ENCODE peak calls at places on chromosomes 5 and 9, in four cellular contexts. F, H, X and A are unnamed samples.

GRCh38 chr9:92181296-92181695 is 66.1 kb upstream of the SPTLC1 start:
- DNase-seq in X (no peak), H (no peak), F (no peak), A (no peak)

GRCh38 chr9:124163988-124164350 is 93.8 kb upstream of the NEK6 start:
- DNase-seq in X (no peak), H (no peak), F (no peak), A (no peak)

GRCh38 chr9:114011313-114011712 is 66.8 kb downstream of the AMBP start:
- DNase-seq in F (no peak), X (no peak), H (no peak), A (no peak)

GRCh38 chr5:95853490-95853889 is 31.0 kb upstream of the GLRX start:
- DNase-seq in F (no peak), H (no peak), X (no peak), A (no peak)

GRCh38 chr5:14588145-14588544 is 6.6 kb downstream of the OTULINL start:
- DNase-seq in H (no peak), F (no peak), X (no peak), A (no peak)

GRCh38 chr5:133202066-133202665 is 150.4 kb downstream of the HSPA4 start:
- DNase-seq in H (no peak), F (no peak), X (no peak), A (no peak)

GRCh38 chr5:53249529-53249928 is 140.0 kb upstream of the MOCS2 start:
- DNase-seq in X (peak), F (peak), H (no peak), A (peak)

GRCh38 chr9:89359018-89359417 is 40.7 kb downstream of the SECISBP2 start:
- DNase-seq in F (peak), X (peak), H (no peak), A (no peak)

GRCh38 chr5:111954516-111955337 is 197.7 kb upstream of the NREP start:
- DNase-seq in X (no peak), H (no peak), F (no peak), A (no peak)

GRCh38 chr5:96968074-96968473 is 32.2 kb downstream of the LNPEP start:
- DNase-seq in H (no peak), F (no peak), X (peak), A (no peak)

GRCh38 chr9:17075758-17076485 is 58.9 kb upstream of the CNTLN start:
- DNase-seq in X (no peak), H (no peak), F (no peak), A (no peak)

GRCh38 chr5:127941646-127942045 is 141.9 kb upstream of the SLC12A2 start:
- DNase-seq in H (no peak), X (no peak), F (no peak), A (no peak)

GRCh38 chr9:38761334-38761733 is 41.4 kb upstream of the FAM240B start:
- DNase-seq in H (no peak), X (no peak), F (no peak), A (no peak)

GRCh38 chr9:79352322-79352721 is 219.4 kb upstream of the TLE4 start:
- DNase-seq in H (no peak), X (no peak), F (no peak), A (no peak)

GRCh38 chr5:127886141-127886540 is 182.9 kb downstream of the CCDC192 start:
- DNase-seq in X (no peak), H (no peak), F (no peak), A (no peak)

GRCh38 chr5:54804086-54804485 is 181.3 kb downstream of the ESM1 start:
- DNase-seq in H (no peak), X (no peak), F (no peak), A (no peak)

GRCh38 chr5:110623875-110624274 is 102.6 kb downstream of the TMEM232 start:
- DNase-seq in H (no peak), F (no peak), X (no peak), A (no peak)

GRCh38 chr5:181151146-181151545 is 3.8 kb downstream of the OR2V2 start:
- DNase-seq in F (no peak), X (no peak), H (no peak), A (no peak)

GRCh38 chr9:16434522-16434921 is 435.9 kb downstream of the BNC2 start:
- DNase-seq in X (no peak), H (no peak), F (no peak), A (no peak)

GRCh38 chr5:62306494-62307363 is 723 bp downstream of the KIF2A start:
- DNase-seq in X (peak), H (peak), F (peak), A (no peak)

GRCh38 chr5:74342948-74343682 is 297.4 kb downstream of the ENC1 start:
- DNase-seq in F (no peak), X (no peak), H (no peak), A (no peak)

GRCh38 chr5:15510816-15511215 is 10.8 kb downstream of the FBXL7 start:
- DNase-seq in H (no peak), F (peak), X (peak), A (no peak)

GRCh38 chr5:145797336-145797735 is 37.8 kb downstream of the PRELID2 start:
- DNase-seq in F (no peak), H (no peak), X (peak), A (no peak)

GRCh38 chr5:180790020-180790419 is 12.6 kb downstream of the MGAT1 start:
- DNase-seq in F (no peak), H (no peak), X (peak), A (no peak)

GRCh38 chr9:131942076-131942720 is 137.5 kb downstream of the MED27 start:
- DNase-seq in H (no peak), X (no peak), F (no peak), A (no peak)

GRCh38 chr9:98834386-98834785 is 26.9 kb downstream of the GALNT12 start:
- DNase-seq in F (no peak), X (no peak), H (no peak), A (no peak)

GRCh38 chr5:137696481-137696880 is 39.4 kb downstream of the KLHL3 start:
- DNase-seq in X (peak), H (no peak), F (peak), A (no peak)

GRCh38 chr9:73474002-73474600 is 322.4 kb downstream of the ANXA1 start:
- DNase-seq in H (no peak), F (no peak), X (no peak), A (no peak)

GRCh38 chr9:135437259-135437658 is 42.3 kb upstream of the PPP1R26 start:
- DNase-seq in X (no peak), F (no peak), H (no peak), A (no peak)

GRCh38 chr9:104780796-104781395 is 17.0 kb downstream of the NIPSNAP3B start:
- DNase-seq in X (peak), F (no peak), H (no peak), A (no peak)

GRCh38 chr9:28052104-28052503 is 478.8 kb upstream of the C9orf72 start:
- DNase-seq in F (no peak), H (no peak), X (no peak), A (no peak)

GRCh38 chr5:74667396-74667795 is 17.6 kb upstream of the HEXB start:
- DNase-seq in H (no peak), X (no peak), F (no peak), A (no peak)

GRCh38 chr5:14144586-14145355 is 1.6 kb downstream of the TRIO start:
- DNase-seq in F (peak), X (peak), H (peak), A (no peak)

DNA sequence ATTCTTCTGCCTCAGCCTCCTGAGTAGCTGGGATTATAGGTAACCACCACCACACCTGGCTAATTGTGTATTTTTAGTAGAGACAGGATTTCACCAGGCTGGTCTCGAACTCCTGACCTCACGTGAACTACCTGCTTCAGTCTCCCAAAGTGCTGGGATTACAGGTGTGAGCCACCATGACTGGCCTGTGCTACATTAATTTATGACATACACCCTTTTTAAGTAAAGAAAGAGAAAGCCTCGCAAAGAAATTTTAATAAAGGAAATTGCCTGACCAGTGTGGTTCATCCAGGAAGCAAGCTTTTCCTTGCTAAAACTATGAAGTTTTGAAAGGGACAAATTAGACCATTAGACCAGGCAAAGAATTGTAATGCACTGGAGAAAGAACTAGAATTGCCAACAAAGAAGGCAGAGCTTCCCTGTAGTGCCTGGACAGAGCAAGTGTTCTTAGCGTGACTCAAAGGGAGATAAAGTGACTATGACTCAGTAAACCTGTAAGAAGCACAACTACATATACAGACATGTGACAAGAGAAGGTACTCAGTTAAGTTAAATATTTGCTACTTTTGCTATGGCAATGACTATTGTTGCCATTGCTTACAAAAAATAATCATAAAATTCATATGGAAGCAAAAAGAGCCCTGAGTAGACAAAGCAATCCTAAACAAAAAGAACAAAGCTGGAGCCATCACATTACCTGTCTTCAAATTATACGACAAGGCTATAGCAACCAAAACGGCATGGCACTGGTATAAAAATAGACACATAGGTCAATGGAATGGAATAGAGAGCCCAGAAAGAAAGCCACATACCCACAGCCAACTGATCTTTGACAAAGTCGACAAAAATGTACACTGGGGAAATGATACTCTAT is 54.6 kb downstream of the FYB1 start:
- DNase-seq in X (no peak), H (no peak), F (no peak), A (no peak)
- H3K4me3 ChIP-seq in X (no peak), H (no peak), F (no peak), A (no peak)

GRCh38 chr5:124461857-124462423 is 284.5 kb downstream of the ZNF608 start:
- DNase-seq in H (no peak), X (no peak), F (no peak), A (no peak)

GRCh38 chr5:124463840-124464239 is 282.6 kb downstream of the ZNF608 start:
- DNase-seq in X (no peak), H (no peak), F (no peak), A (no peak)

GRCh38 chr5:124460000-124460399 is 286.4 kb downstream of the ZNF608 start:
- DNase-seq in F (no peak), X (no peak), H (no peak), A (no peak)

GRCh38 chr5:124460666-124461065 is 285.8 kb downstream of the ZNF608 start:
- DNase-seq in H (no peak), X (no peak), F (no peak), A (no peak)

DNA sequence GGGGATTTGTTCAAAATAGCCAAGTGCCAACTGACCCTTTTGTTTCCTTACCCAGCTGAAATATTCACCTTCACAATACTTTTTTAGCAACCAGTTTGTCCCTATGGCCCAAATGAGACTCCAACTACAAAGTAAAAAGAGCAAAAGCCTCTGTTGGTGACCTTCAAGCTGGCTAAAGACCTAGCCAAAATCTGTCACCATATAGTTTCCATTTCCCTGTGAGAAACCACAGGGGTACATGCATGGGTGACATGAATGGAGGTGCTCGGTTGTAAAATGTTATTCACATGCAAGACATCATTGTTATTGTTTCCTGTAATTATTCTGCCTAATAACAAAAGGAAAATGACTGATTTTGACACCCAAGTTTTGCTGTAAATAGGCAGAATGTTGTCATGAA is 285.3 kb downstream of the ZNF608 start:
- DNase-seq in F (no peak), X (no peak), H (no peak), A (no peak)
- H3K27ac ChIP-seq in F (no peak), X (no peak), H (no peak), A (no peak)

GRCh38 chr9:137227853-137228514 is 682 bp downstream of the RNF224 start:
- DNase-seq in H (no peak), X (no peak), F (no peak), A (no peak)

GRCh38 chr9:137224850-137225694 is at the start of gene CYSRT1:
- DNase-seq in F (no peak), H (no peak), X (no peak), A (no peak)

GRCh38 chr9:137227057-137227852 is at the start of gene RNF224:
- DNase-seq in F (peak), X (peak), H (peak), A (peak)

GRCh38 chr9:137226338-137227056 is 805 bp upstream of the RNF224 start:
- DNase-seq in X (no peak), H (no peak), F (no peak), A (no peak)

GRCh38 chr9:137225701-137226331 is 842 bp downstream of the CYSRT1 start:
- DNase-seq in H (no peak), X (no peak), F (no peak), A (no peak)
- H3K4me3 ChIP-seq in H (no peak), X (no peak), F (no peak), A (no peak)

DNA sequence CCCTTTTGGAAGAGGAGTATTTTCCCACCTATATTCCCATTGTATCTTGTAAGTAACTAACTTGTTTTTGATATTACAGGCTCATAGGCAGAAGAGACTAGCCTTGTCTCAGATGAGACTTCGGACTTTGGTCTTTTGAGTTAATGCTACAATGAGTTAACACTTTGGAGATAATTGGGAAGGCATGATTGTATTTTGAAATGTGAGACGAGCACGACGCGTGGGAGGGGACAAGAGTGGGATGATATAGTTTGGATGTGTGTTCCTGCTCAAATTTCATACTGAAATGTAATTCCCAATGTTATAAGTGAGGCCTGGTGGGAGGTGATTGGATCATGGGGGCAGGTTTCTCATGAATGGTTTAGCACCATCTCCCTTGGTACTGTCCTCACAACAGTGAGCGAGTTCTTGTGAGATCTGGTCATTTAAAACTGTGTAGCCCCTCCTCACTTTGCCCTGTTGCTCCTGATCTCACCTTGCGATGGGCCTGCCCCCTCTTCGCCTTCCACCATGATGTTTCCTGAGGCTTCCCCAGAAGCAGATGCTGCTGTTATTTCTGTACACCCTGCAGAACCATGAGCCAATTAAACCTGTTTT is 721.5 kb upstream of the CTNND2 start:
- DNase-seq in F (no peak), X (no peak), H (no peak), A (no peak)
- H3K27ac ChIP-seq in F (no peak), X (no peak), H (no peak), A (no peak)

GRCh38 chr5:98791110-98791509 is 17.6 kb downstream of the RGMB start:
- DNase-seq in X (no peak), F (no peak), H (no peak), A (no peak)
- H3K4me3 ChIP-seq in X (no peak), F (no peak), H (no peak), A (no peak)

GRCh38 chr9:87567566-87567965 is 69.9 kb downstream of the DAPK1 start:
- DNase-seq in X (no peak), F (no peak), H (no peak), A (no peak)

GRCh38 chr9:87569008-87569908 is 71.6 kb downstream of the DAPK1 start:
- DNase-seq in X (peak), H (no peak), F (peak), A (no peak)

GRCh38 chr9:87570000-87570834 is 72.5 kb downstream of the DAPK1 start:
- DNase-seq in F (no peak), H (no peak), X (no peak), A (no peak)

GRCh38 chr9:87567047-87567446 is 69.4 kb downstream of the DAPK1 start:
- DNase-seq in F (no peak), H (no peak), X (peak), A (no peak)

DNA sequence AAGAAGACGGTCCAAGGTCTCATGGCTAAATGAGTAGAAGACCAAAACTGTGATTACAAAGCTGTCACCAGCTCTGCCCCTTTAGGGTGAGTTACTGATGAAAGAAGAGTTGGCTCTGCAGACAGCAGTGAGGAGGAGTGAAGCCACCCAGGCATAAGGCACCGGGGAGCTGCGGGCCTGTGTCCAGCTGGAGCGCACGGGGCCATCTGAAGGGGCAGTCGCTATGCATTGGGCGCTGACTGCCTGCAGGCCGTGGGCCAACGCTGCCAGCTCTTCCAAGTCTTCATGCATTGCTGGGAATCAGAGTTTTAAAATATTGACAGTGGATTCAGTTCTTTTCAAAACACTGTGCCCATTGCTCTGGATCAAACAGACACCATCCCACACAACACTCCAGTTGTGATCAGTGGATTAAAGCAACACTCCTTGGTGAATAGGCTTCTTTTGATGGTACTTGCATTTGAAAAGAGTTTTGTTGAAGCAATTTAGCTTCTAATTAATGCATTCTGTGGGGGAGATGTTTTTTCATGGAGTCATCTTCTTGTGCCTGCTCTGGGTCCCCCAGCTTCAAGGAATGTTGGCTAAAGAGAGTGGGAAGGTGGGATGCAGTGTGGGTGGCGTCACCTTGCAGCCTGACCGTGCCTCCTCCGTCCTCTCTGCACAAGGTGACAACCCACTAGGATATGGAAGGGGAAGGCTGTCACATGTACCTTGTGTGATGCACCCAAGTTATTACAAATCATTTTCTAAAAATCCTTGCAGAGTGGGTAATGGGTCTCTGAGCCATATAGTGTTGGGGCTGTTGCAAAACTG is 70.5 kb downstream of the DAPK1 start:
- DNase-seq in H (no peak), F (no peak), X (no peak), A (no peak)
- H3K27ac ChIP-seq in H (no peak), F (no peak), X (no peak), A (no peak)

DNA sequence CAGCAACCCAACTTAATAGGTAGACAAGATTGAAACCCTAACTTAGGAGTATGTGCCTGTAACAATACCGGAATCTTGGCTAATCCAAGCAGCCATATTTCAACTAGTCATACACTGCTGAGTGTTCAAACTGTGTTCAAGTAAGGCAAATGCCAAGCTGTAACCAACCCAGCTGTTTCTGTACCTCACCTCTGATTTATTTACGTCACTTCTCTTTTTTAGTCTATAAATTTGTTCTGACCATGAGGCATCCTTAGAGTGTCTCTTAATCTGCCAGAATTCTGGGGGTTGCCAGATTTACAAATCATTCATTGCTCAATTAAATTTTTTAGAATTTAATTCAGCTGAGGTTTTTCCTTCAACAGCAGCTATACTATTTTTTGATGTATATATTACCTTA is 723.2 kb downstream of the CDH18 start:
- DNase-seq in F (no peak), X (no peak), H (no peak), A (no peak)
- H3K4me3 ChIP-seq in F (no peak), X (no peak), H (no peak), A (no peak)

GRCh38 chr5:68265347-68265746 is 49.8 kb downstream of the PIK3R1 start:
- DNase-seq in X (no peak), F (peak), H (no peak), A (no peak)
- H3K27ac ChIP-seq in X (no peak), F (peak), H (no peak), A (no peak)